ENCODE peak calls at places on chromosomes 5 and 9, in four cellular contexts. C is pancreas, K is natural killer cell, H is left ventricle myocardium inferior. Y is an unnamed sample.

GRCh38 chr5:96483878-96484277 is 50.8 kb upstream of the PCSK1 start:
- DNase-seq in C (no peak), K (no peak), H (no peak), Y (no peak)

GRCh38 chr5:121053055-121053985 is 589.2 kb downstream of the PRR16 start:
- DNase-seq in C (no peak), K (no peak), H (no peak), Y (no peak)

GRCh38 chr5:55665065-55665464 is 47.1 kb downstream of the SLC38A9 start:
- DNase-seq in C (no peak), K (no peak), H (no peak), Y (no peak)

GRCh38 chr5:94830520-94830919 is 212.1 kb downstream of the SLF1 start:
- DNase-seq in C (no peak), K (no peak), H (no peak), Y (no peak)

GRCh38 chr5:118033686-118034338 is 954.5 kb downstream of the DTWD2 start:
- DNase-seq in C (no peak), K (no peak), H (no peak), Y (no peak)

GRCh38 chr5:159392881-159393280 is 62.6 kb upstream of the IL12B start:
- DNase-seq in C (no peak), K (no peak), H (no peak), Y (no peak)

GRCh38 chr5:69502375-69503143 is 10.0 kb downstream of the OCLN start:
- DNase-seq in C (no peak), K (no peak), H (no peak), Y (no peak)

GRCh38 chr9:93081931-93082330 is 14.1 kb upstream of the CARD19 start:
- DNase-seq in C (peak; percentile 2), K (no peak), H (no peak), Y (no peak)

GRCh38 chr5:145983461-145983860 is 47.1 kb downstream of the SH3RF2 start:
- DNase-seq in C (no peak), K (no peak), H (peak; percentile 19), Y (no peak)

GRCh38 chr9:115877852-115878450 is 275.6 kb upstream of the PAPPA start:
- DNase-seq in C (no peak), K (no peak), H (no peak), Y (no peak)

GRCh38 chr5:53323511-53323910 is 156.9 kb upstream of the FST start:
- DNase-seq in C (no peak), K (no peak), H (no peak), Y (no peak)